ENCODE peak calls at places on chromosomes 13 and 19, in four cellular contexts. J is NCI-H1092, H is G401, K is NCI-H345. A is an unnamed sample.
A peak's percentile ranks its signal among the peaks of the same experiment; 100 is the strongest.

GRCh38 chr13:98172570-98173405 is 4.3 kb downstream of the RNF113B start:
- DNase-seq in J (no peak), H (peak; percentile 72), K (no peak), A (no peak)

GRCh38 chr13:48944221-48944620 is 31.5 kb upstream of the FNDC3A start:
- DNase-seq in J (no peak), H (no peak), K (no peak), A (no peak)

GRCh38 chr19:12720851-12721655 is 2.7 kb downstream of the TNPO2 start:
- DNase-seq in J (no peak), H (no peak), K (no peak), A (no peak)

GRCh38 chr13:97287047-97287383 is 64.9 kb downstream of the MBNL2 start:
- DNase-seq in J (no peak), H (no peak), K (no peak), A (no peak)

GRCh38 chr19:17457621-17458020 is 3.1 kb downstream of the NXNL1 start:
- DNase-seq in J (no peak), H (no peak), K (no peak), A (no peak)

GRCh38 chr19:17420267-17420924 is 549 bp downstream of the MVB12A start:
- DNase-seq in J (no peak), H (no peak), K (no peak), A (peak; percentile 13)

GRCh38 chr13:59356607-59357006 is 807.1 kb downstream of the DIAPH3 start:
- DNase-seq in J (peak; percentile 82), H (no peak), K (peak; percentile 63), A (no peak)

GRCh38 chr13:48291730-48292129 is 11.8 kb upstream of the RB1 start:
- DNase-seq in J (no peak), H (no peak), K (no peak), A (no peak)

GRCh38 chr13:93857126-93857525 is 622.4 kb downstream of the DCT start:
- DNase-seq in J (no peak), H (no peak), K (no peak), A (no peak)

GRCh38 chr19:52541608-52542007 is 14.1 kb downstream of the ZNF808 start:
- DNase-seq in J (no peak), H (no peak), K (no peak), A (no peak)

GRCh38 chr13:27086599-27087265 is 84.9 kb downstream of the USP12 start:
- DNase-seq in J (no peak), H (no peak), K (no peak), A (no peak)

GRCh38 chr19:15469513-15470297 is 5.4 kb upstream of the RASAL3 start:
- DNase-seq in J (no peak), H (no peak), K (no peak), A (no peak)

GRCh38 chr13:20760872-20761271 is 12.9 kb downstream of the EEF1AKMT1 start:
- DNase-seq in J (no peak), H (no peak), K (no peak), A (no peak)

GRCh38 chr19:55071913-55072312 is 3.8 kb upstream of the EPS8L1 start:
- DNase-seq in J (no peak), H (no peak), K (no peak), A (no peak)

GRCh38 chr19:35054626-35055025 is 13.1 kb downstream of the HPN start:
- DNase-seq in J (no peak), H (no peak), K (no peak), A (no peak)

GRCh38 chr19:35966771-35967170 is 28.2 kb upstream of the SDHAF1 start:
- DNase-seq in J (no peak), H (no peak), K (no peak), A (no peak)

GRCh38 chr19:50214699-50215543 is 11.5 kb downstream of the MYH14 start:
- DNase-seq in J (no peak), H (no peak), K (peak; percentile 43), A (no peak)

GRCh38 chr19:40255619-40256166 is 29.2 kb upstream of the CCNP start:
- DNase-seq in J (no peak), H (no peak), K (no peak), A (no peak)

GRCh38 chr19:16542894-16543498 is 759 bp upstream of the CHERP start:
- DNase-seq in J (no peak), H (no peak), K (no peak), A (no peak)

GRCh38 chr19:33294058-33294798 is 8.1 kb downstream of the CEBPA start:
- DNase-seq in J (no peak), H (no peak), K (no peak), A (no peak)

GRCh38 chr13:29503041-29503837 is 92.2 kb downstream of the SLC7A1 start:
- DNase-seq in J (no peak), H (no peak), K (no peak), A (no peak)

GRCh38 chr19:21513651-21514050 is 8.2 kb downstream of the ZNF429 start:
- DNase-seq in J (no peak), H (no peak), K (no peak), A (no peak)

GRCh38 chr13:75091707-75092106 is 390.3 kb downstream of the TBC1D4 start:
- DNase-seq in J (no peak), H (no peak), K (no peak), A (no peak)

GRCh38 chr13:99085139-99085845 is 107.4 kb upstream of the DOCK9 start:
- DNase-seq in J (no peak), H (peak; percentile 47), K (no peak), A (peak; percentile 11)

GRCh38 chr13:104004572-104004971 is 938.4 kb upstream of the SLC10A2 start:
- DNase-seq in J (no peak), H (no peak), K (no peak), A (no peak)

GRCh38 chr13:71540098-71540497 is 326.9 kb downstream of the DACH1 start:
- DNase-seq in J (no peak), H (no peak), K (no peak), A (no peak)

GRCh38 chr13:21736926-21737325 is 66.1 kb downstream of the FGF9 start:
- DNase-seq in J (no peak), H (no peak), K (no peak), A (no peak)

GRCh38 chr13:38785490-38785889 is 98.6 kb downstream of the FREM2 start:
- DNase-seq in J (no peak), H (no peak), K (no peak), A (no peak)

GRCh38 chr19:17329768-17330545 is 4.7 kb downstream of the ANO8 start:
- DNase-seq in J (no peak), H (no peak), K (no peak), A (no peak)

GRCh38 chr13:30735025-30735967 is at the start of gene ALOX5AP:
- DNase-seq in J (no peak), H (no peak), K (no peak), A (peak; percentile 52)

GRCh38 chr13:50592412-50593145 is 250.9 kb downstream of the DLEU7 start:
- DNase-seq in J (no peak), H (no peak), K (no peak), A (no peak)

GRCh38 chr19:33390120-33390907 is 16.8 kb downstream of the CEBPG start:
- DNase-seq in J (no peak), H (no peak), K (no peak), A (no peak)

GRCh38 chr13:39538826-39539555 is 64.0 kb downstream of the LHFPL6 start:
- DNase-seq in J (peak; percentile 94), H (peak; percentile 80), K (no peak), A (no peak)

GRCh38 chr13:27921421-27921960 is 1.7 kb downstream of the PDX1 start:
- DNase-seq in J (no peak), H (no peak), K (no peak), A (no peak)

GRCh38 chr19:39969681-39970423 is 1.1 kb upstream of the PSMC4 start:
- DNase-seq in J (no peak), H (no peak), K (no peak), A (no peak)